ENCODE peak calls at places on chromosomes 5 and 9, in nine cellular contexts. One of them, this sample, is unnamed.

GRCh38 chr9:110298028-110298605 is 39.5 kb downstream of the TXNDC8 start:
- DNase-seq in activated CD4-positive, CD25-positive, alpha-beta regulatory T cell: no peak
- DNase-seq in aorta: no peak
- DNase-seq in H9: no peak
- DNase-seq in NCI-H82: no peak
- DNase-seq in pons: no peak
- DNase-seq in HEK293T: no peak
- DNase-seq in effector CD4-positive, alpha-beta T cell: no peak
- DNase-seq in GF-D8: no peak
- DNase-seq in this sample: no peak

GRCh38 chr5:140633081-140633471 is at the start of gene CD14:
- DNase-seq in HEK293T: no peak
- DNase-seq in GF-D8: no peak
- DNase-seq in H9: no peak
- DNase-seq in effector CD4-positive, alpha-beta T cell: no peak
- DNase-seq in NCI-H82: peak; percentile 49
- DNase-seq in aorta: peak; percentile 84
- DNase-seq in pons: peak; percentile 48
- DNase-seq in activated CD4-positive, CD25-positive, alpha-beta regulatory T cell: no peak
- DNase-seq in this sample: no peak

GRCh38 chr5:64811050-64811640 is 42.4 kb downstream of the CWC27 start:
- DNase-seq in effector CD4-positive, alpha-beta T cell: peak; percentile 1
- DNase-seq in pons: peak; percentile 80
- DNase-seq in aorta: no peak
- DNase-seq in GF-D8: no peak
- DNase-seq in HEK293T: peak; percentile 25
- DNase-seq in activated CD4-positive, CD25-positive, alpha-beta regulatory T cell: no peak
- DNase-seq in H9: no peak
- DNase-seq in NCI-H82: peak; percentile 58
- DNase-seq in this sample: peak; percentile 56

GRCh38 chr9:86282979-86283535 is 719 bp upstream of the ISCA1 start:
- DNase-seq in H9: no peak
- DNase-seq in pons: peak; percentile 73
- DNase-seq in GF-D8: peak; percentile 22
- DNase-seq in HEK293T: peak; percentile 15
- DNase-seq in NCI-H82: peak; percentile 44
- DNase-seq in activated CD4-positive, CD25-positive, alpha-beta regulatory T cell: no peak
- DNase-seq in effector CD4-positive, alpha-beta T cell: no peak
- DNase-seq in aorta: no peak
- DNase-seq in this sample: peak; percentile 14

GRCh38 chr5:153158608-153159007 is 331.9 kb upstream of the GRIA1 start:
- DNase-seq in H9: no peak
- DNase-seq in HEK293T: no peak
- DNase-seq in NCI-H82: no peak
- DNase-seq in pons: no peak
- DNase-seq in GF-D8: no peak
- DNase-seq in aorta: peak; percentile 9
- DNase-seq in effector CD4-positive, alpha-beta T cell: no peak
- DNase-seq in activated CD4-positive, CD25-positive, alpha-beta regulatory T cell: no peak
- DNase-seq in this sample: no peak

GRCh38 chr9:116661037-116661954 is 25.8 kb upstream of the TRIM32 start:
- DNase-seq in pons: peak; percentile 85
- DNase-seq in aorta: no peak
- DNase-seq in effector CD4-positive, alpha-beta T cell: no peak
- DNase-seq in GF-D8: no peak
- DNase-seq in NCI-H82: peak; percentile 81
- DNase-seq in H9: peak; percentile 41
- DNase-seq in HEK293T: peak; percentile 62
- DNase-seq in activated CD4-positive, CD25-positive, alpha-beta regulatory T cell: no peak
- DNase-seq in this sample: peak; percentile 57

GRCh38 chr9:76817489-76817888 is 53.3 kb downstream of the PCA3 start:
- DNase-seq in aorta: no peak
- DNase-seq in activated CD4-positive, CD25-positive, alpha-beta regulatory T cell: no peak
- DNase-seq in pons: no peak
- DNase-seq in GF-D8: no peak
- DNase-seq in HEK293T: no peak
- DNase-seq in NCI-H82: no peak
- DNase-seq in H9: no peak
- DNase-seq in effector CD4-positive, alpha-beta T cell: no peak
- DNase-seq in this sample: no peak

GRCh38 chr5:148912714-148913398 is 86.4 kb downstream of the ADRB2 start:
- DNase-seq in activated CD4-positive, CD25-positive, alpha-beta regulatory T cell: no peak
- DNase-seq in effector CD4-positive, alpha-beta T cell: no peak
- DNase-seq in pons: peak; percentile 16
- DNase-seq in aorta: no peak
- DNase-seq in GF-D8: no peak
- DNase-seq in NCI-H82: no peak
- DNase-seq in H9: peak; percentile 86
- DNase-seq in HEK293T: no peak
- DNase-seq in this sample: no peak

GRCh38 chr5:93162201-93162654 is 418.8 kb downstream of the NR2F1-AS1 start:
- DNase-seq in NCI-H82: peak; percentile 95
- DNase-seq in pons: no peak
- DNase-seq in H9: no peak
- DNase-seq in activated CD4-positive, CD25-positive, alpha-beta regulatory T cell: no peak
- DNase-seq in GF-D8: no peak
- DNase-seq in HEK293T: peak; percentile 11
- DNase-seq in aorta: no peak
- DNase-seq in effector CD4-positive, alpha-beta T cell: no peak
- DNase-seq in this sample: no peak

GRCh38 chr9:12722131-12722530 is 28.9 kb downstream of the TYRP1 start:
- DNase-seq in effector CD4-positive, alpha-beta T cell: no peak
- DNase-seq in activated CD4-positive, CD25-positive, alpha-beta regulatory T cell: no peak
- DNase-seq in GF-D8: no peak
- DNase-seq in HEK293T: no peak
- DNase-seq in aorta: no peak
- DNase-seq in NCI-H82: peak; percentile 16
- DNase-seq in pons: no peak
- DNase-seq in H9: no peak
- DNase-seq in this sample: no peak

GRCh38 chr9:115063058-115063850 is 54.7 kb downstream of the TNC start:
- DNase-seq in activated CD4-positive, CD25-positive, alpha-beta regulatory T cell: no peak
- DNase-seq in H9: no peak
- DNase-seq in pons: no peak
- DNase-seq in HEK293T: no peak
- DNase-seq in aorta: no peak
- DNase-seq in effector CD4-positive, alpha-beta T cell: no peak
- DNase-seq in NCI-H82: no peak
- DNase-seq in GF-D8: no peak
- DNase-seq in this sample: no peak

GRCh38 chr5:144333336-144333920 is 162.8 kb downstream of the KCTD16 start:
- DNase-seq in aorta: no peak
- DNase-seq in pons: no peak
- DNase-seq in GF-D8: no peak
- DNase-seq in H9: no peak
- DNase-seq in NCI-H82: no peak
- DNase-seq in effector CD4-positive, alpha-beta T cell: no peak
- DNase-seq in HEK293T: no peak
- DNase-seq in activated CD4-positive, CD25-positive, alpha-beta regulatory T cell: no peak
- DNase-seq in this sample: no peak

GRCh38 chr5:172412724-172413260 is 41.5 kb downstream of the SH3PXD2B start:
- DNase-seq in HEK293T: no peak
- DNase-seq in activated CD4-positive, CD25-positive, alpha-beta regulatory T cell: no peak
- DNase-seq in aorta: peak; percentile 91
- DNase-seq in pons: peak; percentile 78
- DNase-seq in NCI-H82: no peak
- DNase-seq in H9: no peak
- DNase-seq in GF-D8: no peak
- DNase-seq in effector CD4-positive, alpha-beta T cell: no peak
- DNase-seq in this sample: peak; percentile 85

GRCh38 chr5:173704615-173705511 is 88.4 kb upstream of the BOD1 start:
- DNase-seq in GF-D8: no peak
- DNase-seq in HEK293T: no peak
- DNase-seq in activated CD4-positive, CD25-positive, alpha-beta regulatory T cell: no peak
- DNase-seq in H9: no peak
- DNase-seq in effector CD4-positive, alpha-beta T cell: no peak
- DNase-seq in NCI-H82: peak; percentile 50
- DNase-seq in aorta: no peak
- DNase-seq in pons: no peak
- DNase-seq in this sample: no peak

GRCh38 chr9:4740623-4741364 is at the start of gene AK3:
- DNase-seq in HEK293T: peak; percentile 78
- DNase-seq in activated CD4-positive, CD25-positive, alpha-beta regulatory T cell: peak; percentile 65
- DNase-seq in pons: peak; percentile 59
- DNase-seq in GF-D8: peak; percentile 68
- DNase-seq in H9: peak; percentile 92
- DNase-seq in effector CD4-positive, alpha-beta T cell: peak; percentile 81
- DNase-seq in NCI-H82: peak; percentile 86
- DNase-seq in aorta: peak; percentile 91
- DNase-seq in this sample: peak; percentile 77

GRCh38 chr9:92950359-92950955 is 3.1 kb downstream of the FGD3 start:
- DNase-seq in effector CD4-positive, alpha-beta T cell: no peak
- DNase-seq in GF-D8: no peak
- DNase-seq in pons: no peak
- DNase-seq in HEK293T: no peak
- DNase-seq in aorta: no peak
- DNase-seq in activated CD4-positive, CD25-positive, alpha-beta regulatory T cell: no peak
- DNase-seq in H9: no peak
- DNase-seq in NCI-H82: no peak
- DNase-seq in this sample: no peak

GRCh38 chr9:84397822-84398221 is 57.3 kb upstream of the SLC28A3 start:
- DNase-seq in HEK293T: no peak
- DNase-seq in activated CD4-positive, CD25-positive, alpha-beta regulatory T cell: no peak
- DNase-seq in aorta: no peak
- DNase-seq in effector CD4-positive, alpha-beta T cell: no peak
- DNase-seq in H9: no peak
- DNase-seq in pons: no peak
- DNase-seq in GF-D8: no peak
- DNase-seq in NCI-H82: no peak
- DNase-seq in this sample: no peak

GRCh38 chr9:93183663-93184438 is at the start of gene WNK2:
- DNase-seq in GF-D8: no peak
- DNase-seq in NCI-H82: peak; percentile 60
- DNase-seq in pons: no peak
- DNase-seq in HEK293T: peak; percentile 91
- DNase-seq in effector CD4-positive, alpha-beta T cell: no peak
- DNase-seq in aorta: no peak
- DNase-seq in H9: peak; percentile 65
- DNase-seq in activated CD4-positive, CD25-positive, alpha-beta regulatory T cell: peak; percentile 18
- DNase-seq in this sample: no peak

GRCh38 chr9:95140821-95141220 is 176.7 kb downstream of the FANCC start:
- DNase-seq in GF-D8: no peak
- DNase-seq in effector CD4-positive, alpha-beta T cell: no peak
- DNase-seq in H9: no peak
- DNase-seq in NCI-H82: no peak
- DNase-seq in HEK293T: no peak
- DNase-seq in aorta: no peak
- DNase-seq in activated CD4-positive, CD25-positive, alpha-beta regulatory T cell: no peak
- DNase-seq in pons: no peak
- DNase-seq in this sample: no peak

GRCh38 chr5:166962470-166962869 is 1329.0 kb upstream of the WWC1 start:
- DNase-seq in GF-D8: no peak
- DNase-seq in H9: no peak
- DNase-seq in HEK293T: no peak
- DNase-seq in effector CD4-positive, alpha-beta T cell: no peak
- DNase-seq in activated CD4-positive, CD25-positive, alpha-beta regulatory T cell: no peak
- DNase-seq in pons: no peak
- DNase-seq in aorta: no peak
- DNase-seq in NCI-H82: peak; percentile 30
- DNase-seq in this sample: no peak

GRCh38 chr5:54946306-54946705 is 39.1 kb downstream of the ESM1 start:
- DNase-seq in NCI-H82: no peak
- DNase-seq in HEK293T: no peak
- DNase-seq in aorta: no peak
- DNase-seq in H9: no peak
- DNase-seq in effector CD4-positive, alpha-beta T cell: no peak
- DNase-seq in pons: no peak
- DNase-seq in activated CD4-positive, CD25-positive, alpha-beta regulatory T cell: no peak
- DNase-seq in GF-D8: no peak
- DNase-seq in this sample: no peak

GRCh38 chr5:40106847-40107246 is 572.9 kb upstream of the PTGER4 start:
- DNase-seq in NCI-H82: peak; percentile 87
- DNase-seq in aorta: no peak
- DNase-seq in H9: no peak
- DNase-seq in pons: no peak
- DNase-seq in effector CD4-positive, alpha-beta T cell: no peak
- DNase-seq in activated CD4-positive, CD25-positive, alpha-beta regulatory T cell: no peak
- DNase-seq in HEK293T: no peak
- DNase-seq in GF-D8: no peak
- DNase-seq in this sample: no peak

GRCh38 chr9:115008536-115008935 is 78.1 kb upstream of the TNFSF8 start:
- DNase-seq in H9: no peak
- DNase-seq in aorta: peak; percentile 57
- DNase-seq in NCI-H82: peak; percentile 12
- DNase-seq in pons: peak; percentile 9
- DNase-seq in effector CD4-positive, alpha-beta T cell: no peak
- DNase-seq in activated CD4-positive, CD25-positive, alpha-beta regulatory T cell: no peak
- DNase-seq in HEK293T: no peak
- DNase-seq in GF-D8: no peak
- DNase-seq in this sample: no peak

GRCh38 chr5:140408750-140409241 is 7.2 kb downstream of the ANKHD1 start:
- DNase-seq in aorta: no peak
- DNase-seq in activated CD4-positive, CD25-positive, alpha-beta regulatory T cell: no peak
- DNase-seq in effector CD4-positive, alpha-beta T cell: no peak
- DNase-seq in NCI-H82: no peak
- DNase-seq in H9: no peak
- DNase-seq in HEK293T: no peak
- DNase-seq in GF-D8: no peak
- DNase-seq in pons: no peak
- DNase-seq in this sample: no peak

GRCh38 chr5:78562719-78563330 is 85.7 kb downstream of the LHFPL2 start:
- DNase-seq in pons: no peak
- DNase-seq in aorta: no peak
- DNase-seq in HEK293T: no peak
- DNase-seq in GF-D8: no peak
- DNase-seq in effector CD4-positive, alpha-beta T cell: no peak
- DNase-seq in NCI-H82: peak; percentile 95
- DNase-seq in H9: peak; percentile 8
- DNase-seq in activated CD4-positive, CD25-positive, alpha-beta regulatory T cell: no peak
- DNase-seq in this sample: no peak

GRCh38 chr5:91225848-91226686 is 157.1 kb downstream of the ARRDC3 start:
- DNase-seq in NCI-H82: peak; percentile 58
- DNase-seq in activated CD4-positive, CD25-positive, alpha-beta regulatory T cell: peak; percentile 40
- DNase-seq in GF-D8: no peak
- DNase-seq in H9: peak; percentile 74
- DNase-seq in aorta: no peak
- DNase-seq in effector CD4-positive, alpha-beta T cell: peak; percentile 51
- DNase-seq in HEK293T: no peak
- DNase-seq in pons: no peak
- DNase-seq in this sample: no peak

GRCh38 chr9:16575878-16576245 is 294.6 kb downstream of the BNC2 start:
- DNase-seq in NCI-H82: no peak
- DNase-seq in effector CD4-positive, alpha-beta T cell: no peak
- DNase-seq in aorta: no peak
- DNase-seq in H9: no peak
- DNase-seq in GF-D8: no peak
- DNase-seq in pons: no peak
- DNase-seq in HEK293T: no peak
- DNase-seq in activated CD4-positive, CD25-positive, alpha-beta regulatory T cell: no peak
- DNase-seq in this sample: no peak